ENCODE peak calls at places on chromosomes 4 and X, in six cellular contexts. M, N, C, Q, F and K are unnamed samples. For H3K4me1, the result is how much of the 10 kb centered on the place peaks cover.

GRCh38 chr4:138406881-138407280 is 164.7 kb upstream of the SLC7A11 start:
- DNase-seq in Q (no peak), F (no peak), M (no peak), C (no peak), N (no peak), K (no peak)

GRCh38 chr4:24748758-24749350 is 46.5 kb upstream of the SOD3 start:
- DNase-seq in F (no peak), C (no peak), M (no peak), N (no peak), Q (no peak), K (no peak)

GRCh38 chr4:153432971-153433752 is 33.0 kb upstream of the TMEM131L start:
- DNase-seq in M (peak), C (peak), Q (peak), F (peak), N (peak), K (peak)

GRCh38 chr4:124940387-124940786 is 227.9 kb upstream of the ANKRD50 start:
- DNase-seq in N (peak), C (no peak), M (no peak), Q (no peak), F (no peak), K (peak)

GRCh38 chr4:183241322-183241640 is 78.8 kb downstream of the CLDN22 start:
- DNase-seq in M (peak), F (no peak), C (no peak), N (peak), Q (no peak), K (peak)

GRCh38 chr4:10589808-10590207 is 94.8 kb downstream of the CLNK start:
- DNase-seq in F (no peak), Q (no peak), C (no peak), M (no peak), N (no peak), K (no peak)

GRCh38 chr4:185127021-185127925 is 15.8 kb upstream of the SLC25A4 start:
- DNase-seq in N (no peak), M (no peak), F (peak), C (no peak), Q (no peak), K (peak)

GRCh38 chrX:26026179-26026578 is 112.0 kb upstream of the MAGEB18 start:
- DNase-seq in Q (no peak), N (no peak), M (no peak), F (no peak), C (no peak), K (no peak)

GRCh38 chr4:47374477-47374876 is 89.0 kb downstream of the COMMD8 start:
- DNase-seq in Q (no peak), N (no peak), C (no peak), M (no peak), F (no peak), K (no peak)

GRCh38 chrX:102067966-102068723 is 57.3 kb upstream of the TCEAL2 start:
- DNase-seq in C (peak), F (no peak), N (no peak), Q (peak), M (no peak), K (peak)

GRCh38 chrX:9378980-9379696 is 85.7 kb upstream of the TBL1X start:
- DNase-seq in F (no peak), M (no peak), N (no peak), Q (no peak), C (no peak), K (no peak)

GRCh38 chr4:153731239-153731638 is 28.6 kb downstream of the RNF175 start:
- DNase-seq in C (no peak), Q (no peak), F (no peak), M (no peak), N (no peak), K (no peak)

GRCh38 chrX:100368167-100368566 is 41.9 kb downstream of the PCDH19 start:
- DNase-seq in M (no peak), F (no peak), C (peak), N (peak), Q (no peak), K (no peak)

GRCh38 chr4:10045481-10045880 is 24.2 kb upstream of the SLC2A9 start:
- DNase-seq in M (no peak), Q (no peak), N (peak), C (peak), F (no peak), K (no peak)

GRCh38 chrX:140163376-140164159 is 198.2 kb upstream of the CXorf66 start:
- DNase-seq in M (no peak), C (no peak), N (no peak), Q (no peak), F (no peak), K (no peak)

GRCh38 chr4:2928242-2929155 is 34.7 kb downstream of the NOP14 start:
- DNase-seq in C (no peak), F (no peak), N (no peak), Q (no peak), M (no peak), K (no peak)

GRCh38 chr4:84719115-84719514 is 136.2 kb downstream of the CDS1 start:
- DNase-seq in Q (no peak), F (no peak), N (no peak), C (no peak), M (no peak), K (no peak)

GRCh38 chr4:159103406-159104131 is 690 bp downstream of the RAPGEF2 start:
- DNase-seq in N (no peak), Q (no peak), F (peak), C (no peak), M (peak), K (peak)

DNA sequence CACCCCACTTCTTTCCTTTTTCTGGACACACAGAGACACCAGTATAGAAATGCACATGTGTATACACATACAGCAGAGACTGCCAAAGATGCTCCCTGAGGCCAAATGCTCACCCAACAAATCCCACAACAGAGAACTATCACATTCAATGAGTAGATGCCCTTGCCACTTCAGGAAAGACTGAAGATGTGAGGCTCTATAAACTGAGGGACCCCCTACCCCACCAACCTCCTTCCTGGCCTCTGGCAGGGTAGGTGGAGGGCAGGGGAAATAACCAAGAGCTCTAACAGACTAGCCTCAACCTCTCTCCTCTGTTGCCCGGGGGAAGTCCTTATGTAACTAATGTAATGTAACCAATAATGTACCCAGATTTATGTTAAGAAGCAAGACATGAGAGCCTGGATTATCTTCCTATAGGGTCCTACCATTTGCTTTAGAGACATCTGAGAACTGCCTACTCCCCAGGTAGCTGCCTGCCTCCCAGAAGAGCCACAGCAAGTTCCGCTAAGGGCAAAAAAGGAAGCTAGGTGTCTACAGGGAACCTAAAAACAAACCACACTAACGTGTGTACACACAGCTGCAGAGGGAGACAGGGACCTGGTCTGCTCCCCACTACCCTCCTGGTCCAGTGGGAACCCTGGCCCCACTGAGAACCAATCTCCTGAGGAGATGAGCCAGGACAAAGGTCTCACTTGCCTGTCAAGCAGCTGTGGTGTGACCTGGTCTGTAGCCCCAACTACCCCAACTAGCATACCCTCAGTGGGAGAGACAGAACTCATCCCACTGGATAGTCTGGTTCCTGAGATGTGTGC is 17.8 kb downstream of the OTUD5 start:
- DNase-seq in Q (peak), N (no peak), F (no peak), M (no peak), C (no peak), K (no peak)
- H3K4me1 ChIP-seq in Q (half or more), N (under half), F (under half), M (half or more), C (under half), K (under half)

DNA sequence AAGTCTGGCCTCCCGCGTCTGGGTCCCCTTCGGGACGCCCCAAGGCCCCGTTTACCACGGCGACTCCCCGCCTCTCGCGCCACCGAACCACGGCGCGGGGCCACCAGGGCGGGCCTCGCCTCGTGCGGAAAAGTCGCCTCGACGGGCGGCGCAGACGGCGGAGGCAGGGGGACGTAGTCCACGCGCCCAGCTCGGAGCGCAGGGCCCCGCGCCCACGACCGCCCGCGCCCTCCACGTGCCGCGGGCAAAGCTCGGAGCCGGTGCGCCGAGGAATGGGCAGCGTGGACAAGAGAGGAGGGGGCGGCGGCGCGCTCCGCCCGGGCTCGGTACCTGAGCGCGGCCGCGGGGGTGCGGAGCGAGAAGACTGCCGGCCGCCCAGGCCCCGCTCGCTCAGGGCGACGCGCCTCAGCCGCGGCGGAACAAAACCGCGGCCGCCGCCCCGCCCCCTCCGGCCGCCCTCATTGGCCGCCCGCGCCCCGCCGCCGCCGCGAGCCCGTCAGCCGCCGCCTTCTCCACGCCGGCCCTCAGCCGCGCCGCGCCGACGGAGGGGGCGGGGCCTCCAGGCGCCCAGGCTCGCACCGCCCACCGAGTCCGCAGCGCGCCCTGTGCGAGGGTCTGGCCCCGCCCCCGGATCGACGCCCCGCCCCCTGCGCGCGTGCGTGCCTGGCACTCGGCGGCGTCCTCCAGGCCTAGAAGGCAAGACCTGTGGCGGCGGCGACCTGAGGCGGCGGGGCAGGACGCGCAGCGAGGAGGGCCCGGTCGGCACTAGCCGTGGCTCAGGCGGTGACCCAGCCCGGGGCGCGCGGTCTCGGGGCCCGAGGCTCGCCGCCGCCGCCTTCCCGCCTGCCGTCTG is at the start of gene FAM53A:
- DNase-seq in C (peak), M (peak), N (peak), F (peak), Q (peak), K (peak)
- TF ChIP-seq EZH2 in C (no peak), M (no peak), N (no peak), F (no peak), Q (no peak), K (no peak)

GRCh38 chrX:6026484-6026883 is 202.2 kb downstream of the NLGN4X start:
- DNase-seq in M (no peak), N (no peak), Q (no peak), C (no peak), F (no peak), K (no peak)
- TF ChIP-seq MAX in M (no peak), N (no peak), Q (no peak), C (no peak), F (no peak), K (no peak)

GRCh38 chr4:121964958-121965357 is 13.1 kb upstream of the TRPC3 start:
- DNase-seq in M (no peak), C (no peak), N (no peak), F (no peak), Q (no peak), K (no peak)
- H3K4me1 ChIP-seq in M (under half), C (under half), N (under half), F (under half), Q (under half), K (under half)

GRCh38 chrX:40012039-40012799 is 85.5 kb downstream of the BCOR start:
- DNase-seq in M (no peak), C (peak), N (no peak), Q (no peak), F (peak), K (peak)
- TF ChIP-seq EZH2 in M (no peak), C (no peak), N (no peak), Q (no peak), F (peak), K (no peak)

GRCh38 chrX:67555578-67556203 is 11.9 kb downstream of the AR start:
- DNase-seq in M (peak), Q (no peak), C (peak), N (no peak), F (peak), K (peak)
- TF ChIP-seq MAX in M (no peak), Q (no peak), C (no peak), N (no peak), F (no peak), K (no peak)

GRCh38 chr4:80270321-80270720 is 3.9 kb downstream of the FGF5 start:
- DNase-seq in M (no peak), C (no peak), F (no peak), N (no peak), Q (no peak), K (no peak)
- H3K4me1 ChIP-seq in M (under half), C (under half), F (under half), N (under half), Q (under half), K (under half)

GRCh38 chr4:151599876-151600275 is 160.9 kb downstream of the GATB start:
- DNase-seq in N (no peak), Q (no peak), C (no peak), F (no peak), M (no peak), K (no peak)

GRCh38 chr4:151605215-151605614 is 155.6 kb downstream of the GATB start:
- DNase-seq in M (no peak), F (no peak), Q (no peak), C (no peak), N (no peak), K (no peak)

GRCh38 chr4:151604238-151604637 is 156.6 kb downstream of the GATB start:
- DNase-seq in C (no peak), F (no peak), M (no peak), N (no peak), Q (no peak), K (peak)

GRCh38 chr4:151603377-151603776 is 157.4 kb downstream of the GATB start:
- DNase-seq in N (no peak), M (no peak), Q (no peak), C (no peak), F (no peak), K (no peak)

GRCh38 chr4:151600432-151600831 is 160.4 kb downstream of the GATB start:
- DNase-seq in N (no peak), F (no peak), C (no peak), M (no peak), Q (no peak), K (no peak)
- TF ChIP-seq EZH2 in N (no peak), F (no peak), C (no peak), M (no peak), Q (no peak), K (no peak)